ENCODE peak calls at places on chromosomes 1 and 21, in ten cellular contexts. P is neural progenitor cell; S is AG04450; H is ovary; K is A549; X is left ventricle myocardium inferior; J is epithelial cell of esophagus; D is Peyer's patch; Z is CD8-positive, alpha-beta T cell; I is testis. O is an unnamed sample.

GRCh38 chr1:54581621-54582035 is 33.6 kb downstream of the ACOT11 start:
- DNase-seq in P (no peak), S (peak), H (peak), K (peak), X (peak), J (peak), D (peak), Z (no peak), I (peak), O (peak)

GRCh38 chr1:171664976-171665375 is 12.5 kb upstream of the MYOC start:
- DNase-seq in P (no peak), S (no peak), H (no peak), K (no peak), X (no peak), J (peak), D (no peak), Z (no peak), I (no peak), O (peak)

GRCh38 chr1:167808690-167809089 is 86.9 kb downstream of the MPZL1 start:
- DNase-seq in P (no peak), S (no peak), H (no peak), K (no peak), X (no peak), J (no peak), D (no peak), Z (no peak), I (no peak), O (no peak)

GRCh38 chr1:25770541-25771245 is 29.3 kb upstream of the SELENON start:
- DNase-seq in P (peak), S (no peak), H (no peak), K (no peak), X (no peak), J (no peak), D (no peak), Z (peak), I (no peak), O (no peak)

GRCh38 chr1:6489799-6490180 is 1.7 kb downstream of the PLEKHG5 start:
- DNase-seq in P (peak), S (peak), H (peak), K (peak), X (peak), J (peak), D (peak), Z (peak), I (peak), O (peak)

GRCh38 chr1:173467426-173467825 is 9.7 kb upstream of the PRDX6 start:
- DNase-seq in P (no peak), S (no peak), H (no peak), K (no peak), X (no peak), J (no peak), D (no peak), Z (no peak), I (no peak), O (peak)

GRCh38 chr1:201405484-201405831 is 6.3 kb upstream of the LAD1 start:
- DNase-seq in P (no peak), S (no peak), H (no peak), K (peak), X (no peak), J (no peak), D (no peak), Z (no peak), I (no peak), O (no peak)

GRCh38 chr21:18349468-18349867 is 54.1 kb downstream of the TMPRSS15 start:
- DNase-seq in P (no peak), S (no peak), H (no peak), K (no peak), X (no peak), J (no peak), D (no peak), Z (no peak), I (no peak), O (no peak)

GRCh38 chr1:21100496-21100895 is 76.2 kb downstream of the EIF4G3 start:
- DNase-seq in P (no peak), S (no peak), H (no peak), K (no peak), X (no peak), J (peak), D (no peak), Z (no peak), I (no peak), O (peak)

GRCh38 chr1:89200668-89201488 is 2.1 kb upstream of the GBP4 start:
- DNase-seq in P (no peak), S (no peak), H (no peak), K (no peak), X (no peak), J (no peak), D (peak), Z (no peak), I (no peak), O (no peak)

GRCh38 chr1:66207484-66207883 is 326.5 kb upstream of the SGIP1 start:
- DNase-seq in P (no peak), S (no peak), H (no peak), K (peak), X (no peak), J (peak), D (no peak), Z (no peak), I (no peak), O (peak)

GRCh38 chr1:168345939-168346338 is 65.3 kb downstream of the TBX19 start:
- DNase-seq in P (no peak), S (no peak), H (no peak), K (no peak), X (no peak), J (no peak), D (no peak), Z (no peak), I (no peak), O (no peak)

GRCh38 chr1:206050655-206051235 is 2.2 kb upstream of the RHEX start:
- DNase-seq in P (no peak), S (no peak), H (no peak), K (no peak), X (no peak), J (peak), D (peak), Z (peak), I (no peak), O (no peak)

GRCh38 chr1:28441674-28442073 is 64.2 kb upstream of the RCC1 start:
- DNase-seq in P (no peak), S (no peak), H (no peak), K (no peak), X (no peak), J (no peak), D (no peak), Z (no peak), I (no peak), O (no peak)

GRCh38 chr1:28439320-28439719 is 66.5 kb upstream of the RCC1 start:
- DNase-seq in P (no peak), S (no peak), H (no peak), K (no peak), X (no peak), J (peak), D (no peak), Z (no peak), I (no peak), O (no peak)

GRCh38 chr1:28437260-28437923 is 67.9 kb downstream of the PHACTR4 start:
- DNase-seq in P (peak), S (no peak), H (no peak), K (no peak), X (no peak), J (peak), D (no peak), Z (no peak), I (peak), O (peak)

GRCh38 chr1:28437924-28438699 is 67.7 kb upstream of the RCC1 start:
- DNase-seq in P (peak), S (peak), H (peak), K (peak), X (peak), J (peak), D (peak), Z (no peak), I (peak), O (peak)

DNA sequence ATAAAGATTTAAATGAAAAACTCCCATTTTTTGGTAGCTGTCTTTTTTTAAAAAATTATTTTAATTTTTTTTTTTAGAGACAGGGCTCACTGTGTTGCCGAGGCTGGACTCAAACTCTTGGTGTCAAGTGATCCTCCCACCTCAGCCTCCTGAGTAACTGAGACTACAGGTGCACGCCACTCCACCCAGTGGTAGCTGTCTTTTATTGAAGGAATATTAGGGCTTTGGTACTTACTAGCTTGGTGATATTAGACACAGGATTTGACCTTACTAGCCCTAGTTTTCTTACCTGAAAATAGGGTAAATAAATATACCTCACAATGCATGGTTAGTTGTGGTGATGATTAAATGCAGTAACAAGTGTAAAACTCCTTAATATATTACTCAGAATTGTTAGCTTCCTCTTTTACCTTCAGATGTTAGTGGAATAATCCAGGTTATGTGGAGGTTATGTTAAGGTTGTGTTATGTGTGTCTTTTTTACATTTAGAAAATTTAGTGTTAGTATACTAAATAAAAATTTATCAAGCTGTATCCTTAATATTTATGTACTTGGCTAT is 66.8 kb downstream of the PHACTR4 start:
- DNase-seq in P (no peak), S (no peak), H (no peak), K (no peak), X (no peak), J (no peak), D (no peak), Z (no peak), I (no peak), O (no peak)
- TF ChIP-seq CTCF in P (no peak), S (no peak), H (no peak), K (peak), X (no peak), J (peak), D (no peak), Z (no peak), I (no peak), O (no peak)

DNA sequence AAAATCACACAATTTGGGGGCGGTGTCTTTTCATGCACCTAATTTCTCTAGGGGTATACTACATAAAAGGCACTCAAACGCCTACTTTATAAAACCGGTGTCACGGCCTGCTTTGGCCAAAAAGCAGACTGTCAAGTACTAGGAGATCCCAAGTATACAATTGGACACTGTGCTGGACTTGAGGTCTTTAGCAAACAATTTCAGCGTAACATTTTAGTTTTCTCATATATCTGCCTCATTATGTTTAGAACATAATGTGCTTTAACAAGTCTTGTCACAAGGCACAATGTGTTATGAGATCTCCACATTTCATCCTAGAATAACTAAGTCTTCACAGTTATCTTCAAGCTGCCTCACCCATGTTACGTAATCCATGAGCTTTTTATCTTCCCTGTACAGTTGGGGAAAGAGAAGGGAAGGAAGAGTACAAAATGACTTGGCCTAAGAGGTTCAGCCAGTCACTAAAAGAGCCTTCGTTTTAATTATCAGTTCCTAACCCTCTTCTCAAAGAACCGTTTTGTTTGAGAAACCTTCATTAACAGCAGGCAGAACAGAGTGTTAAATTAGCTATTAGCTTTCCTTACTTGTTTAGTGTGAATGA is 1.7 kb downstream of the SSX2IP start:
- DNase-seq in P (no peak), S (no peak), H (no peak), K (no peak), X (no peak), J (peak), D (no peak), Z (no peak), I (no peak), O (no peak)
- H3K4me3 ChIP-seq in P (peak), S (peak), H (no peak), K (no peak), X (peak), J (peak), D (no peak), Z (no peak), I (no peak), O (peak)

GRCh38 chr1:159714529-159714928 is at the start of gene CRP:
- DNase-seq in P (no peak), S (no peak), H (no peak), K (no peak), X (no peak), J (no peak), D (no peak), Z (no peak), I (no peak), O (no peak)
- TF ChIP-seq CTCF in P (no peak), S (no peak), H (no peak), K (no peak), X (no peak), J (no peak), D (no peak), Z (no peak), I (no peak), O (no peak)

GRCh38 chr1:151593651-151594625 is 17.9 kb upstream of the SNX27 start:
- DNase-seq in P (peak), S (no peak), H (peak), K (peak), X (peak), J (peak), D (peak), Z (peak), I (peak), O (peak)
- H3K4me3 ChIP-seq in P (peak), S (no peak), H (no peak), K (no peak), X (no peak), J (no peak), D (no peak), Z (no peak), I (no peak), O (no peak)

DNA sequence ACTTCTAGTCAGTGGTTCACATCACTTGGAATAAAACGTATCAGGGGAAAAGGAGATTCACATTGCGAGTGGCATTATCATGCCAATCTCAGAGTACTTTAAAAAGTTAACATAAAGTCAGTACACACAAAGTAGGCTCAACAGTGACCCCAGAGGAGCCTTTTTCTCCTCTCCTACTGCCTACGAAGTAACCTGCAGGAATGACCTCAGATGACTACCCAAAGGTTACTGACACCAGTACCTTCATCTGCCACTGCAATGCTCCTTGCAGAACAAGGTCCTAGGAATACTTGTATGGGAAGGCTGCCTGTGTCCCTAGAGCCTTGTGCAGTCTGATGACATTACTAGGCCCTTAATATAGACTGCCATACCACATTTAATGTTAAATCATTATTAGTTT is 389.8 kb upstream of the LYPLAL1 start:
- DNase-seq in P (no peak), S (no peak), H (no peak), K (no peak), X (no peak), J (no peak), D (no peak), Z (no peak), I (no peak), O (no peak)
- TF ChIP-seq CTCF in P (no peak), S (no peak), H (no peak), K (no peak), X (no peak), J (no peak), D (no peak), Z (no peak), I (no peak), O (no peak)

DNA sequence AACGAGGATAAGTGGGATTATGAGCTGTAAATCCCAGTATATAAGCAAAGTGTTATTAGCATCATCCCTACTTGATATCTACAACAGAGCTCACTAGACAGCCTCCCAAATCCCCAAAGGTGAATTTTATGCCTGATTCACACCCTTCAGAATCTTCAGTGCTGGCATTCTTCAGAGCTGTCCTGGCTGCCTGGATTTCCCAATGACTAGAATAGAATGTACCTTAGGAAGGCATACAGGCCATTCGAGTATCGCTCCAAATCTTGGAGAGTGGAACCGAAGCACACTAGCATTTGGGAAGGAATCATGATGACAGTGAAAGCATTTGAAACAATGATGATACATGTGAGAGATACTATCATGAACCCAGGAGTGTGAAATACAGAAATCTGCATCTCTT is 22.3 kb downstream of the ZBTB40 start:
- DNase-seq in P (no peak), S (no peak), H (no peak), K (no peak), X (no peak), J (no peak), D (no peak), Z (no peak), I (no peak), O (no peak)
- H3K4me3 ChIP-seq in P (no peak), S (no peak), H (no peak), K (no peak), X (no peak), J (no peak), D (no peak), Z (no peak), I (no peak), O (no peak)

GRCh38 chr1:77415585-77415984 is 133.8 kb downstream of the AK5 start:
- DNase-seq in P (no peak), S (no peak), H (no peak), K (no peak), X (no peak), J (no peak), D (no peak), Z (no peak), I (no peak), O (no peak)

GRCh38 chr1:77412794-77413530 is 131.1 kb downstream of the AK5 start:
- DNase-seq in P (peak), S (no peak), H (no peak), K (no peak), X (no peak), J (no peak), D (no peak), Z (no peak), I (no peak), O (no peak)

GRCh38 chr1:77413541-77414335 is 131.9 kb downstream of the AK5 start:
- DNase-seq in P (no peak), S (no peak), H (no peak), K (no peak), X (no peak), J (no peak), D (no peak), Z (no peak), I (no peak), O (no peak)

GRCh38 chr1:77412069-77412793 is 130.4 kb downstream of the AK5 start:
- DNase-seq in P (no peak), S (no peak), H (no peak), K (peak), X (no peak), J (peak), D (no peak), Z (no peak), I (no peak), O (peak)

GRCh38 chr1:77416692-77417450 is 135.1 kb downstream of the AK5 start:
- DNase-seq in P (peak), S (no peak), H (no peak), K (no peak), X (no peak), J (peak), D (no peak), Z (no peak), I (no peak), O (peak)
- TF ChIP-seq CTCF in P (peak), S (peak), H (no peak), K (peak), X (peak), J (peak), D (peak), Z (no peak), I (no peak), O (peak)